ENCODE peak calls at places on chromosomes 1 and 21, in ten cellular contexts. One of them, this sample, is unnamed.

GRCh38 chr1:197207081-197207480 is 60.6 kb upstream of the ASPM start:
- DNase-seq in cardiac muscle cell: no peak
- DNase-seq in upper lobe of left lung: no peak
- DNase-seq in AG10803: no peak
- DNase-seq in colonic mucosa: no peak
- DNase-seq in mucosa of descending colon: no peak
- DNase-seq in pancreas: no peak
- DNase-seq in epithelial cell of proximal tubule: no peak
- DNase-seq in GM23338: no peak
- DNase-seq in psoas muscle: no peak
- DNase-seq in this sample: no peak

GRCh38 chr21:44697811-44698734 is 1.1 kb downstream of the KRTAP10-12 start:
- DNase-seq in GM23338: peak; percentile 61
- DNase-seq in AG10803: no peak
- DNase-seq in upper lobe of left lung: peak; percentile 80
- DNase-seq in epithelial cell of proximal tubule: no peak
- DNase-seq in pancreas: no peak
- DNase-seq in colonic mucosa: peak; percentile 10
- DNase-seq in mucosa of descending colon: no peak
- DNase-seq in psoas muscle: no peak
- DNase-seq in cardiac muscle cell: no peak
- DNase-seq in this sample: no peak

GRCh38 chr21:36246080-36246631 is 73.8 kb upstream of the MORC3 start:
- DNase-seq in epithelial cell of proximal tubule: no peak
- DNase-seq in psoas muscle: no peak
- DNase-seq in cardiac muscle cell: no peak
- DNase-seq in colonic mucosa: peak; percentile 56
- DNase-seq in upper lobe of left lung: peak; percentile 78
- DNase-seq in GM23338: no peak
- DNase-seq in mucosa of descending colon: no peak
- DNase-seq in AG10803: no peak
- DNase-seq in pancreas: no peak
- DNase-seq in this sample: no peak

GRCh38 chr1:150613061-150613920 is 16.1 kb downstream of the ENSA start:
- DNase-seq in upper lobe of left lung: no peak
- DNase-seq in pancreas: no peak
- DNase-seq in psoas muscle: no peak
- DNase-seq in AG10803: peak; percentile 70
- DNase-seq in GM23338: no peak
- DNase-seq in cardiac muscle cell: no peak
- DNase-seq in mucosa of descending colon: no peak
- DNase-seq in colonic mucosa: peak; percentile 80
- DNase-seq in epithelial cell of proximal tubule: no peak
- DNase-seq in this sample: no peak

GRCh38 chr1:27049607-27050006 is 37.0 kb upstream of the TENT5B start:
- DNase-seq in epithelial cell of proximal tubule: no peak
- DNase-seq in GM23338: peak; percentile 86
- DNase-seq in upper lobe of left lung: no peak
- DNase-seq in pancreas: no peak
- DNase-seq in colonic mucosa: no peak
- DNase-seq in AG10803: no peak
- DNase-seq in mucosa of descending colon: no peak
- DNase-seq in psoas muscle: no peak
- DNase-seq in cardiac muscle cell: no peak
- DNase-seq in this sample: no peak

GRCh38 chr1:172658871-172659453 is at the start of gene FASLG:
- DNase-seq in colonic mucosa: no peak
- DNase-seq in epithelial cell of proximal tubule: no peak
- DNase-seq in psoas muscle: no peak
- DNase-seq in GM23338: no peak
- DNase-seq in cardiac muscle cell: no peak
- DNase-seq in mucosa of descending colon: no peak
- DNase-seq in upper lobe of left lung: peak; percentile 81
- DNase-seq in pancreas: no peak
- DNase-seq in AG10803: no peak
- DNase-seq in this sample: no peak

GRCh38 chr1:22817462-22817861 is 106.8 kb downstream of the EPHB2 start:
- DNase-seq in epithelial cell of proximal tubule: no peak
- DNase-seq in AG10803: no peak
- DNase-seq in upper lobe of left lung: no peak
- DNase-seq in pancreas: no peak
- DNase-seq in GM23338: no peak
- DNase-seq in mucosa of descending colon: no peak
- DNase-seq in cardiac muscle cell: no peak
- DNase-seq in colonic mucosa: no peak
- DNase-seq in psoas muscle: no peak
- DNase-seq in this sample: no peak

GRCh38 chr1:220895412-220895946 is 16.2 kb downstream of the HLX start:
- DNase-seq in upper lobe of left lung: no peak
- DNase-seq in epithelial cell of proximal tubule: no peak
- DNase-seq in psoas muscle: no peak
- DNase-seq in cardiac muscle cell: no peak
- DNase-seq in colonic mucosa: no peak
- DNase-seq in mucosa of descending colon: no peak
- DNase-seq in GM23338: peak; percentile 43
- DNase-seq in pancreas: no peak
- DNase-seq in AG10803: no peak
- DNase-seq in this sample: no peak

GRCh38 chr1:152926091-152926490 is 17.7 kb downstream of the IVL start:
- DNase-seq in psoas muscle: no peak
- DNase-seq in mucosa of descending colon: no peak
- DNase-seq in upper lobe of left lung: no peak
- DNase-seq in AG10803: peak; percentile 62
- DNase-seq in GM23338: peak; percentile 65
- DNase-seq in epithelial cell of proximal tubule: no peak
- DNase-seq in colonic mucosa: no peak
- DNase-seq in pancreas: no peak
- DNase-seq in cardiac muscle cell: no peak
- DNase-seq in this sample: no peak

GRCh38 chr1:91801496-91802115 is 84.3 kb downstream of the TGFBR3 start:
- DNase-seq in psoas muscle: no peak
- DNase-seq in upper lobe of left lung: no peak
- DNase-seq in colonic mucosa: no peak
- DNase-seq in epithelial cell of proximal tubule: no peak
- DNase-seq in AG10803: no peak
- DNase-seq in cardiac muscle cell: no peak
- DNase-seq in mucosa of descending colon: no peak
- DNase-seq in pancreas: no peak
- DNase-seq in GM23338: no peak
- DNase-seq in this sample: no peak

GRCh38 chr1:193070942-193071341 is 11.5 kb downstream of the RO60 start:
- DNase-seq in mucosa of descending colon: no peak
- DNase-seq in pancreas: no peak
- DNase-seq in colonic mucosa: no peak
- DNase-seq in cardiac muscle cell: no peak
- DNase-seq in psoas muscle: no peak
- DNase-seq in epithelial cell of proximal tubule: no peak
- DNase-seq in upper lobe of left lung: no peak
- DNase-seq in AG10803: no peak
- DNase-seq in GM23338: peak; percentile 20
- DNase-seq in this sample: no peak

GRCh38 chr1:71770121-71770520 is 512.2 kb downstream of the NEGR1 start:
- DNase-seq in colonic mucosa: no peak
- DNase-seq in AG10803: peak; percentile 85
- DNase-seq in upper lobe of left lung: no peak
- DNase-seq in GM23338: no peak
- DNase-seq in mucosa of descending colon: no peak
- DNase-seq in psoas muscle: no peak
- DNase-seq in pancreas: no peak
- DNase-seq in epithelial cell of proximal tubule: no peak
- DNase-seq in cardiac muscle cell: no peak
- DNase-seq in this sample: no peak

GRCh38 chr1:231663211-231663792 is 36.7 kb downstream of the DISC1 start:
- DNase-seq in AG10803: peak; percentile 43
- DNase-seq in pancreas: no peak
- DNase-seq in GM23338: no peak
- DNase-seq in mucosa of descending colon: no peak
- DNase-seq in psoas muscle: no peak
- DNase-seq in colonic mucosa: no peak
- DNase-seq in upper lobe of left lung: no peak
- DNase-seq in epithelial cell of proximal tubule: no peak
- DNase-seq in cardiac muscle cell: no peak
- DNase-seq in this sample: no peak

GRCh38 chr21:14591277-14591876 is 45.3 kb upstream of the SAMSN1 start:
- DNase-seq in colonic mucosa: no peak
- DNase-seq in cardiac muscle cell: no peak
- DNase-seq in pancreas: no peak
- DNase-seq in AG10803: no peak
- DNase-seq in psoas muscle: no peak
- DNase-seq in upper lobe of left lung: no peak
- DNase-seq in mucosa of descending colon: no peak
- DNase-seq in epithelial cell of proximal tubule: no peak
- DNase-seq in GM23338: no peak
- DNase-seq in this sample: no peak
- H3K4me3 ChIP-seq in colonic mucosa: no peak overlapping the region
- H3K4me3 ChIP-seq in cardiac muscle cell: no peak overlapping the region
- H3K4me3 ChIP-seq in pancreas: no peak overlapping the region
- H3K4me3 ChIP-seq in AG10803: no peak overlapping the region
- H3K4me3 ChIP-seq in psoas muscle: no peak overlapping the region
- H3K4me3 ChIP-seq in upper lobe of left lung: no peak overlapping the region
- H3K4me3 ChIP-seq in mucosa of descending colon: no peak overlapping the region
- H3K4me3 ChIP-seq in epithelial cell of proximal tubule: no peak overlapping the region
- H3K4me3 ChIP-seq in GM23338: no peak overlapping the region
- H3K4me3 ChIP-seq in this sample: no peak overlapping the region

GRCh38 chr1:6918908-6919511 is 133.8 kb downstream of the CAMTA1 start:
- DNase-seq in GM23338: no peak
- DNase-seq in cardiac muscle cell: no peak
- DNase-seq in upper lobe of left lung: no peak
- DNase-seq in pancreas: no peak
- DNase-seq in AG10803: no peak
- DNase-seq in psoas muscle: no peak
- DNase-seq in mucosa of descending colon: no peak
- DNase-seq in epithelial cell of proximal tubule: no peak
- DNase-seq in colonic mucosa: no peak
- DNase-seq in this sample: no peak
- TF ChIP-seq CTCF in GM23338: peak; percentile 15
- TF ChIP-seq CTCF in cardiac muscle cell: no peak
- TF ChIP-seq CTCF in upper lobe of left lung: no peak
- TF ChIP-seq CTCF in pancreas: no peak
- TF ChIP-seq CTCF in AG10803: no peak
- TF ChIP-seq CTCF in psoas muscle: no peak
- TF ChIP-seq CTCF in mucosa of descending colon: no peak
- TF ChIP-seq CTCF in epithelial cell of proximal tubule: no peak
- TF ChIP-seq CTCF in colonic mucosa: no peak
- TF ChIP-seq CTCF in this sample: no peak

GRCh38 chr21:42923553-42924432 is 1.6 kb downstream of the ERVH48-1 start:
- DNase-seq in epithelial cell of proximal tubule: peak; percentile 35
- DNase-seq in GM23338: peak; percentile 99
- DNase-seq in colonic mucosa: peak; percentile 87
- DNase-seq in upper lobe of left lung: no peak
- DNase-seq in AG10803: peak; percentile 83
- DNase-seq in mucosa of descending colon: no peak
- DNase-seq in psoas muscle: peak; percentile 57
- DNase-seq in cardiac muscle cell: peak; percentile 89
- DNase-seq in pancreas: peak; percentile 77
- DNase-seq in this sample: peak; percentile 36
- H3K4me3 ChIP-seq in epithelial cell of proximal tubule: no peak overlapping the region
- H3K4me3 ChIP-seq in GM23338: peak overlapping the region; percentile 15
- H3K4me3 ChIP-seq in colonic mucosa: no peak overlapping the region
- H3K4me3 ChIP-seq in upper lobe of left lung: no peak overlapping the region
- H3K4me3 ChIP-seq in AG10803: no peak overlapping the region
- H3K4me3 ChIP-seq in mucosa of descending colon: no peak overlapping the region
- H3K4me3 ChIP-seq in psoas muscle: peak overlapping the region; percentile 25
- H3K4me3 ChIP-seq in cardiac muscle cell: no peak overlapping the region
- H3K4me3 ChIP-seq in pancreas: no peak overlapping the region
- H3K4me3 ChIP-seq in this sample: peak overlapping the region; percentile 34

GRCh38 chr1:44101356-44101755 is 17.3 kb upstream of the KLF17 start:
- DNase-seq in upper lobe of left lung: no peak
- DNase-seq in AG10803: no peak
- DNase-seq in psoas muscle: no peak
- DNase-seq in mucosa of descending colon: no peak
- DNase-seq in GM23338: no peak
- DNase-seq in pancreas: no peak
- DNase-seq in cardiac muscle cell: no peak
- DNase-seq in epithelial cell of proximal tubule: no peak
- DNase-seq in colonic mucosa: no peak
- DNase-seq in this sample: no peak

GRCh38 chr1:44100183-44100582 is 18.4 kb upstream of the KLF17 start:
- DNase-seq in GM23338: no peak
- DNase-seq in mucosa of descending colon: no peak
- DNase-seq in pancreas: no peak
- DNase-seq in colonic mucosa: no peak
- DNase-seq in AG10803: no peak
- DNase-seq in psoas muscle: no peak
- DNase-seq in cardiac muscle cell: no peak
- DNase-seq in epithelial cell of proximal tubule: no peak
- DNase-seq in upper lobe of left lung: no peak
- DNase-seq in this sample: no peak

GRCh38 chr1:44105810-44106209 is 12.8 kb upstream of the KLF17 start:
- DNase-seq in upper lobe of left lung: no peak
- DNase-seq in colonic mucosa: no peak
- DNase-seq in GM23338: no peak
- DNase-seq in epithelial cell of proximal tubule: no peak
- DNase-seq in psoas muscle: no peak
- DNase-seq in AG10803: no peak
- DNase-seq in pancreas: no peak
- DNase-seq in cardiac muscle cell: no peak
- DNase-seq in mucosa of descending colon: no peak
- DNase-seq in this sample: no peak

GRCh38 chr1:44108241-44108640 is 10.4 kb upstream of the KLF17 start:
- DNase-seq in pancreas: no peak
- DNase-seq in mucosa of descending colon: no peak
- DNase-seq in cardiac muscle cell: no peak
- DNase-seq in colonic mucosa: no peak
- DNase-seq in epithelial cell of proximal tubule: peak; percentile 31
- DNase-seq in psoas muscle: no peak
- DNase-seq in upper lobe of left lung: no peak
- DNase-seq in GM23338: no peak
- DNase-seq in AG10803: peak; percentile 53
- DNase-seq in this sample: no peak

DNA sequence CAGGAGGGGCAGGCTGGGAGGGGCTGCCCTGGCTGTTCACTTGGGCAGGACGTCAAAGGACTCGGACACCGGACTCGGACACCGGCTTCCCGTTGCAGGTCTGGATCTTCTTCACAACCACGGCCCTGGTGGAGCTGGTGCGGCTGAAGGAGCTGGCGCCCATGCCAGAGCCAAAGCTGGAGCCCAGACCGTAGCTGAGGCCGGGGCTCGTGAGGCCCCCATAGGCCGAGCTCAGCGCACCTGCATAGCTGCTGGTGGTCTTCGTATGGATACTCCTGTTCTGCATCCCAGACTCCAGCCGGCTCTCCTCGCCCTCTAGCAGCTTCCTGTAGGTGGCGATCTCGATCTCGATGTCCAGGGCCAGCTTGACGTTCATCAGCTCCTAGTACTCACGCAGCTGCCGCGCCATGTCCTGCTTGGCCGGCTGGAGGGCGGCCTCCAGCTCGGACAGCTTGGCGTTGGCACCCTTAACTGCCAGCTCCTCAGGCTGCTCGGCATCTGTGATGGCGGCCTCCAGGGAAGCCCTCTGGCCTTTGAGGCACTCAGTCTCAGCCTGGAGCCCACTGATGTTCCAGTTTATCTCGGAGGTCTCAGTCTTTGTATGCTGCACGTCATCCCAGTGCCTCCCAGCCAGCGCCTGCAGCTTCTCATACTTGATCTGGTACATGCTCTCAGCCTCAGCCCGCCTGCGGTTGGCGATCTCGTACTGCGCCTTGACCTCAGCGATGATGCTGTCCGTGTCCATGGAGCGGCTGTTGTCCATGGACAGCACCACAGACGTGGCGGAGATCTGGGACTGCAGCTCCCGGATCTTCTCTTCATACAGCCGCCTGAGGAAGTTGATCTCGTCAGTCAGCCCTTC is 15.1 kb upstream of the KLF17 start:
- DNase-seq in epithelial cell of proximal tubule: no peak
- DNase-seq in colonic mucosa: peak; percentile 29
- DNase-seq in pancreas: no peak
- DNase-seq in AG10803: no peak
- DNase-seq in upper lobe of left lung: peak; percentile 61
- DNase-seq in GM23338: peak; percentile 73
- DNase-seq in psoas muscle: no peak
- DNase-seq in mucosa of descending colon: no peak
- DNase-seq in cardiac muscle cell: peak; percentile 29
- DNase-seq in this sample: no peak
- TF ChIP-seq CTCF in epithelial cell of proximal tubule: peak; percentile 48
- TF ChIP-seq CTCF in colonic mucosa: no peak
- TF ChIP-seq CTCF in pancreas: no peak
- TF ChIP-seq CTCF in AG10803: no peak
- TF ChIP-seq CTCF in upper lobe of left lung: no peak
- TF ChIP-seq CTCF in GM23338: peak; percentile 76
- TF ChIP-seq CTCF in psoas muscle: no peak
- TF ChIP-seq CTCF in mucosa of descending colon: no peak
- TF ChIP-seq CTCF in cardiac muscle cell: no peak
- TF ChIP-seq CTCF in this sample: no peak